ENCODE peak calls at places on chromosomes 16 and 17, in nine cellular contexts. P, E, O, G, R, V, Q, A and T are unnamed samples.

GRCh38 chr17:8267480-8268147 is 18.5 kb downstream of the PFAS start:
- DNase-seq in G (no peak), A (no peak), Q (no peak), O (peak; percentile 52), R (no peak), P (no peak), V (no peak), E (no peak), T (no peak)

GRCh38 chr16:64449511-64449910 is 672.4 kb downstream of the CDH11 start:
- DNase-seq in V (no peak), E (no peak), Q (no peak), G (no peak), R (no peak), O (no peak), P (no peak), A (no peak), T (no peak)

GRCh38 chr16:56836410-56836834 is 28.6 kb upstream of the SLC12A3 start:
- DNase-seq in R (no peak), O (no peak), E (peak; percentile 49), Q (no peak), G (no peak), A (no peak), V (no peak), P (no peak), T (no peak)

GRCh38 chr16:4064950-4065352 is 51.3 kb downstream of the ADCY9 start:
- DNase-seq in P (no peak), O (no peak), Q (no peak), E (no peak), R (no peak), A (no peak), G (no peak), V (no peak), T (no peak)

GRCh38 chr16:24071990-24072389 is 184.1 kb upstream of the CACNG3 start:
- DNase-seq in R (no peak), G (no peak), O (no peak), P (no peak), E (no peak), A (no peak), Q (no peak), V (no peak), T (no peak)

GRCh38 chr16:30494028-30494427 is 21.5 kb downstream of the ITGAL start:
- DNase-seq in Q (no peak), R (no peak), E (no peak), G (no peak), A (no peak), V (no peak), P (no peak), O (no peak), T (no peak)

GRCh38 chr16:63714876-63715275 is 1407.0 kb downstream of the CDH11 start:
- DNase-seq in A (no peak), O (no peak), E (no peak), R (no peak), P (no peak), G (no peak), Q (no peak), V (no peak), T (no peak)

GRCh38 chr17:48954300-48954755 is 9.7 kb upstream of the SNF8 start:
- DNase-seq in O (no peak), Q (no peak), V (no peak), E (peak; percentile 71), R (no peak), G (no peak), A (no peak), P (no peak), T (no peak)

GRCh38 chr17:9544221-9544620 is 31.4 kb downstream of the STX8 start:
- DNase-seq in R (no peak), Q (no peak), A (no peak), O (no peak), E (no peak), V (no peak), P (no peak), G (no peak), T (no peak)

GRCh38 chr17:64185101-64185500 is 55.2 kb upstream of the ERN1 start:
- DNase-seq in R (no peak), G (no peak), A (no peak), P (no peak), E (no peak), V (no peak), O (no peak), Q (no peak), T (no peak)

GRCh38 chr16:68564367-68564985 is 25.4 kb downstream of the ZFP90 start:
- DNase-seq in Q (no peak), A (no peak), P (no peak), R (no peak), G (no peak), V (no peak), E (no peak), O (no peak), T (no peak)

GRCh38 chr17:58969156-58969555 is 137.5 kb downstream of the TRIM37 start:
- DNase-seq in E (no peak), G (no peak), R (no peak), V (peak; percentile 28), P (no peak), A (no peak), O (no peak), Q (no peak), T (no peak)

GRCh38 chr17:50060951-50061712 is 5.2 kb downstream of the ITGA3 start:
- DNase-seq in E (no peak), G (peak; percentile 54), V (peak; percentile 82), P (peak; percentile 54), O (no peak), A (no peak), Q (peak; percentile 65), R (no peak), T (no peak)

GRCh38 chr16:20300312-20301097 is 26.8 kb downstream of the GP2 start:
- DNase-seq in V (peak; percentile 73), Q (no peak), P (peak; percentile 61), R (peak; percentile 64), O (no peak), A (no peak), G (peak; percentile 40), E (peak; percentile 71), T (peak; percentile 44)